ENCODE peak calls at places on chromosome 11, in four cellular contexts. One of them, this sample, is unnamed. For H3K4me1, the result is how much of the 10 kb centered on the place peaks cover.

GRCh38 chr11:80136991-80137390 is 696.2 kb upstream of the TENM4 start:
- DNase-seq in IMR-90: no peak
- DNase-seq in A549: no peak
- DNase-seq in mesenchymal stem cell: peak
- DNase-seq in this sample: peak

GRCh38 chr11:135075740-135076139 is 663.7 kb upstream of the B3GAT1 start:
- DNase-seq in IMR-90: peak
- DNase-seq in A549: peak
- DNase-seq in mesenchymal stem cell: peak
- DNase-seq in this sample: no peak

GRCh38 chr11:82995754-82996398 is 75.8 kb downstream of the RAB30 start:
- DNase-seq in IMR-90: no peak
- DNase-seq in A549: no peak
- DNase-seq in mesenchymal stem cell: peak
- DNase-seq in this sample: peak

GRCh38 chr11:60078021-60078420 is 10.4 kb upstream of the MS4A2 start:
- DNase-seq in IMR-90: no peak
- DNase-seq in A549: no peak
- DNase-seq in mesenchymal stem cell: no peak
- DNase-seq in this sample: no peak

GRCh38 chr11:5564259-5565019 is 16.1 kb upstream of the OR52H1 start:
- DNase-seq in IMR-90: peak
- DNase-seq in A549: no peak
- DNase-seq in mesenchymal stem cell: no peak
- DNase-seq in this sample: peak

GRCh38 chr11:12497431-12497830 is 120.1 kb downstream of the PARVA start:
- DNase-seq in IMR-90: no peak
- DNase-seq in A549: no peak
- DNase-seq in mesenchymal stem cell: no peak
- DNase-seq in this sample: no peak

GRCh38 chr11:119338318-119338890 is 2.3 kb downstream of the C1QTNF5 start:
- DNase-seq in IMR-90: no peak
- DNase-seq in A549: peak
- DNase-seq in mesenchymal stem cell: no peak
- DNase-seq in this sample: no peak

GRCh38 chr11:134037093-134037908 is 31.6 kb upstream of the JAM3 start:
- DNase-seq in IMR-90: peak
- DNase-seq in A549: peak
- DNase-seq in mesenchymal stem cell: peak
- DNase-seq in this sample: peak

GRCh38 chr11:39461065-39461464 is 1998.4 kb downstream of the LRRC4C start:
- DNase-seq in IMR-90: no peak
- DNase-seq in A549: no peak
- DNase-seq in mesenchymal stem cell: no peak
- DNase-seq in this sample: no peak

GRCh38 chr11:111960916-111961315 is 23.8 kb downstream of the DIXDC1 start:
- DNase-seq in IMR-90: no peak
- DNase-seq in A549: peak
- DNase-seq in mesenchymal stem cell: no peak
- DNase-seq in this sample: peak

GRCh38 chr11:65115361-65116082 is 2.0 kb downstream of the ZNHIT2 start:
- DNase-seq in IMR-90: no peak
- DNase-seq in A549: no peak
- DNase-seq in mesenchymal stem cell: no peak
- DNase-seq in this sample: no peak

GRCh38 chr11:128420277-128420676 is 167.1 kb downstream of the ETS1 start:
- DNase-seq in IMR-90: no peak
- DNase-seq in A549: no peak
- DNase-seq in mesenchymal stem cell: no peak
- DNase-seq in this sample: no peak

GRCh38 chr11:118893662-118894061 is 10.0 kb downstream of the CXCR5 start:
- DNase-seq in IMR-90: no peak
- DNase-seq in A549: no peak
- DNase-seq in mesenchymal stem cell: no peak
- DNase-seq in this sample: no peak

GRCh38 chr11:1293619-1294015 is 15.8 kb downstream of the TOLLIP start:
- DNase-seq in IMR-90: no peak
- DNase-seq in A549: peak
- DNase-seq in mesenchymal stem cell: no peak
- DNase-seq in this sample: no peak

GRCh38 chr11:114782650-114783310 is 104.5 kb downstream of the NXPE2 start:
- DNase-seq in IMR-90: no peak
- DNase-seq in A549: no peak
- DNase-seq in mesenchymal stem cell: no peak
- DNase-seq in this sample: no peak

GRCh38 chr11:26112190-26112715 is 219.7 kb upstream of the ANO3 start:
- DNase-seq in IMR-90: no peak
- DNase-seq in A549: no peak
- DNase-seq in mesenchymal stem cell: peak
- DNase-seq in this sample: no peak

GRCh38 chr11:132042296-132042695 is 671.9 kb downstream of the NTM start:
- DNase-seq in IMR-90: no peak
- DNase-seq in A549: no peak
- DNase-seq in mesenchymal stem cell: no peak
- DNase-seq in this sample: no peak

GRCh38 chr11:41110527-41110926 is 348.9 kb downstream of the LRRC4C start:
- DNase-seq in IMR-90: no peak
- DNase-seq in A549: no peak
- DNase-seq in mesenchymal stem cell: no peak
- DNase-seq in this sample: no peak

GRCh38 chr11:118912742-118913410 is 12.8 kb downstream of the BCL9L start:
- DNase-seq in IMR-90: peak
- DNase-seq in A549: peak
- DNase-seq in mesenchymal stem cell: peak
- DNase-seq in this sample: no peak

GRCh38 chr11:13210424-13210823 is 67.2 kb upstream of the BMAL1 start:
- DNase-seq in IMR-90: peak
- DNase-seq in A549: peak
- DNase-seq in mesenchymal stem cell: peak
- DNase-seq in this sample: peak

GRCh38 chr11:103587951-103588788 is 448.3 kb upstream of the DDI1 start:
- DNase-seq in IMR-90: no peak
- DNase-seq in A549: no peak
- DNase-seq in mesenchymal stem cell: no peak
- DNase-seq in this sample: peak

GRCh38 chr11:47617417-47617809 is 23.2 kb upstream of the C1QTNF4 start:
- DNase-seq in IMR-90: peak
- DNase-seq in A549: no peak
- DNase-seq in mesenchymal stem cell: peak
- DNase-seq in this sample: peak

GRCh38 chr11:80462211-80462610 is 1021.4 kb upstream of the TENM4 start:
- DNase-seq in IMR-90: no peak
- DNase-seq in A549: no peak
- DNase-seq in mesenchymal stem cell: peak
- DNase-seq in this sample: peak

GRCh38 chr11:115928811-115929210 is 424.6 kb upstream of the CADM1 start:
- DNase-seq in IMR-90: no peak
- DNase-seq in A549: no peak
- DNase-seq in mesenchymal stem cell: no peak
- DNase-seq in this sample: no peak

GRCh38 chr11:115926090-115926489 is 421.9 kb upstream of the CADM1 start:
- DNase-seq in IMR-90: no peak
- DNase-seq in A549: no peak
- DNase-seq in mesenchymal stem cell: no peak
- DNase-seq in this sample: no peak

GRCh38 chr11:115929618-115930129 is 425.5 kb upstream of the CADM1 start:
- DNase-seq in IMR-90: no peak
- DNase-seq in A549: no peak
- DNase-seq in mesenchymal stem cell: no peak
- DNase-seq in this sample: no peak

GRCh38 chr11:115926601-115927000 is 422.4 kb upstream of the CADM1 start:
- DNase-seq in IMR-90: peak
- DNase-seq in A549: no peak
- DNase-seq in mesenchymal stem cell: no peak
- DNase-seq in this sample: no peak

DNA sequence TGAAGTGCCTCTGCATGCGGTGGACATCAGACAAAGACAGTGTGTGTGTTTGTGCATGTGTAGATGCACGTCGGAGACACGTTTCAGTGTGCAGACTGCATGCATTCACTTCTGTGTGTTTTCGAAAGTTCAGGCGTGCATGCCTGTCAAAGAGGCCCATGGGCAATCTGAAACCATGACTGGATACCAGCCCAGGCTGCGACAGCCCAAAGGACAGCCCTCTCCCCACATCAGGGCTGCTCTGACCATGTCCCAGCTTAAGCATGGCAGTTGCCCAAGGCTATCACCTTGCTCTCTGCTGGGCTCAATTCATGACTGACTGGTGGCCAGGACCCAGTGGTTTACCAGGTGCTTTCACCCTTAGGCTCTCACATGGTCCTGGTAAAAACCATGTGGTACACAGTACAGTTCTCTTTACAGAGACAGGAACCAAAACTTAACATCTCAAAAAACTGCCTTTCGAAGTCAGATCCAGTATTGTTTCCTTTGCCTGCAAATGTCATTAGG is 423.7 kb upstream of the CADM1 start:
- DNase-seq in IMR-90: no peak
- DNase-seq in A549: no peak
- DNase-seq in mesenchymal stem cell: no peak
- DNase-seq in this sample: no peak
- H3K4me3 ChIP-seq in IMR-90: no peak
- H3K4me3 ChIP-seq in A549: no peak
- H3K4me3 ChIP-seq in mesenchymal stem cell: no peak
- H3K4me3 ChIP-seq in this sample: no peak

DNA sequence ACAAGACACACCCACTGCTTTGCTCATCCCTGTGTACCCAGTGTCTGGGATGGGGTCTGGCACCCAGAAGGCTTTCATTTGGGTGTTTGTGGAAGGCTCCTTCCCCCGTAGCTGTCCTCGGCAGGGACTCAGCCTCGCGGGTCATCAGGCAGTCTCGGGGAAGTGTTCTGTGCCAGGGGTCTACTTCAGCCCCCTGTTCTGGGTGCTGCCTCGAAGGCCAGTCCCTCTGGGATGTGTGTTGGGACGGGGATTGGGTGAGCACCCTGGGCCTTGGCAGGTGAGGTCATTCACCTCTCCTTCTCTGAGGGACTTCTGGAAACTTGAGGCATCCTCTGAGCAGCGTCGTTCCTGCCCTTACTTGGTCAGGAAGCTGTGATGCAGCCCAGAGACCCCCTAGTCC is 65.5 kb downstream of the RPUSD4 start:
- DNase-seq in IMR-90: no peak
- DNase-seq in A549: no peak
- DNase-seq in mesenchymal stem cell: no peak
- DNase-seq in this sample: no peak
- H3K4me1 ChIP-seq in IMR-90: under half
- H3K4me1 ChIP-seq in A549: under half
- H3K4me1 ChIP-seq in mesenchymal stem cell: under half
- H3K4me1 ChIP-seq in this sample: under half

GRCh38 chr11:76327223-76327622 is 53.7 kb downstream of the THAP12 start:
- DNase-seq in IMR-90: no peak
- DNase-seq in A549: no peak
- DNase-seq in mesenchymal stem cell: no peak
- DNase-seq in this sample: no peak
- H3K4me2 ChIP-seq in IMR-90: no peak
- H3K4me2 ChIP-seq in A549: no peak
- H3K4me2 ChIP-seq in mesenchymal stem cell: no peak
- H3K4me2 ChIP-seq in this sample: no peak

DNA sequence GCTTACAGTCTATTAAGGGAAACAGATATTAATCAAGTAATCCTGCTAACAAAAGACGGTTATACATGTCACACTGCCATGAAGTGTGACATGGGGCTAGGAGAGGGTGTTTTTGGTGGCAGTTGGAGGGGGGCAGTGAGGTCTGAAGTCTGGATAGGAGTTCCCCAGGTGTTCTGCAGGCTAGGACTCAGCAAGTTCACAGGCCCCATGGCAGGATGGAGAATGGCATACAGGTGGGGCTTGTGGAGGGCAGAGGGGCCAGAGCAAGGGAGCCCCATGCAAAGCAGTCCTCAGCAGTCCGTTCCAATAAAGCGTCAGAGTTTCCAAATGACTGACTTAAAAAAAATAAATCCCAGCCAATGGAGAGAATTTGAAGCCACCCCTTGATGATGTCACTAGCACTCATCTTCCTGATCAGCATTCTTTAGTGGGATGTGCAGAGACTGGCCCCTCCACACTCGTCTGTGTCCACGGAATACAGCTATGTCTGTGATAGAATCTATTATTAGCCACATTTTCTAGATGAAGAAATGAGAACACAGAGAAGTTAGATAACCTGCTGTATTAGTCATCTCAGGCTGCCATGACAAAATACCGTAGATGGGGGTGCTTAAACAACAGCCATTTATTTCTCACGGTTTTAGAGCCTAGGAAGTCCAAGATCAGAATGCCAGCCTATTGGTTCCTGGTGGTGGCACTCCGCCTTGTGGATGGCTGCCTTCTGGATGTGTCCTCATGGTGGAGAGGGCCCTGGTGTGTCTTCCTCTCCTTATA is 32.6 kb downstream of the PRDM11 start:
- DNase-seq in IMR-90: peak
- DNase-seq in A549: peak
- DNase-seq in mesenchymal stem cell: peak
- DNase-seq in this sample: peak
- H3K4me3 ChIP-seq in IMR-90: no peak
- H3K4me3 ChIP-seq in A549: no peak
- H3K4me3 ChIP-seq in mesenchymal stem cell: no peak
- H3K4me3 ChIP-seq in this sample: no peak

DNA sequence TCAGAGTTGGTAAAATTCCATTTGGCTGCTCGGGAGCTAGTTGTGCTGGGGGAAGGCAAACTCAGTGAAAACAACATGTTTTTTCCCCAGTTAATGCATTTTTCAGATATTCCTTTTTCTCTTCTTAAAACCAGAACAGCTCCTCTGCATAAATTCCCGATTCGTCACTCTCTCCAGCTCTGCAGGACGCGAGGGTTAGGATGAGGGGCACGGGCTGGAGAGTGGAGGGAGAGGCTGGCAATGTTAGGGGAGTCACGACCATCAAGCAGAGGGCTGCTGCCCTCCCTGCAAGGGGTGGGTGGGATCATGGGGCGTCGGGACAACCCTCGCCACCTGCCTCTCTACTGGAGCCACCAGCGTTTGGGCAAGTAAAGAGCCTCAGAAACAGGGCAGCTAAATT is 31.4 kb downstream of the LRRC10B start:
- DNase-seq in IMR-90: no peak
- DNase-seq in A549: no peak
- DNase-seq in mesenchymal stem cell: no peak
- DNase-seq in this sample: no peak
- H3K4me1 ChIP-seq in IMR-90: under half
- H3K4me1 ChIP-seq in A549: under half
- H3K4me1 ChIP-seq in mesenchymal stem cell: under half
- H3K4me1 ChIP-seq in this sample: under half